ENCODE peak calls at places on chromosome 15, in ten cellular contexts. U, W, J, V, C, F, M, Z, L and G are unnamed samples.

GRCh38 chr15:101522091-101522490 is 32.6 kb upstream of the PCSK6 start:
- DNase-seq in J (no peak), C (no peak), U (no peak), W (no peak), F (no peak), M (no peak), L (no peak), Z (no peak), V (no peak), G (no peak)

GRCh38 chr15:48570838-48571237 is 74.7 kb downstream of the FBN1 start:
- DNase-seq in W (no peak), C (no peak), J (no peak), M (no peak), F (no peak), Z (no peak), U (no peak), L (no peak), V (no peak), G (no peak)

GRCh38 chr15:48190932-48191573 is 412 bp upstream of the CTXN2 start:
- DNase-seq in C (peak; percentile 25), U (peak; percentile 24), F (no peak), V (peak; percentile 41), M (peak; percentile 73), W (no peak), L (peak; percentile 92), Z (peak; percentile 37), J (peak; percentile 2), G (peak; percentile 59)

GRCh38 chr15:41971893-41972340 is 440 bp downstream of the EHD4 start:
- DNase-seq in U (no peak), V (no peak), C (no peak), W (no peak), Z (no peak), J (no peak), L (no peak), M (no peak), F (no peak), G (no peak)

GRCh38 chr15:38745611-38746010 is 181.0 kb upstream of the RASGRP1 start:
- DNase-seq in M (peak; percentile 64), F (no peak), C (no peak), W (no peak), J (no peak), V (no peak), Z (no peak), U (no peak), L (no peak), G (no peak)

GRCh38 chr15:81288040-81288439 is 35.9 kb downstream of the STARD5 start:
- DNase-seq in V (no peak), W (no peak), C (no peak), U (no peak), Z (no peak), L (no peak), M (no peak), J (no peak), F (no peak), G (no peak)

GRCh38 chr15:46151786-46152185 is 517.0 kb downstream of the SQOR start:
- DNase-seq in U (no peak), C (no peak), J (no peak), M (no peak), W (no peak), V (no peak), F (no peak), Z (no peak), L (peak; percentile 14), G (no peak)

GRCh38 chr15:58452775-58453174 is 21.0 kb downstream of the LIPC start:
- DNase-seq in U (no peak), W (no peak), V (no peak), J (no peak), L (no peak), C (no peak), Z (no peak), M (no peak), F (no peak), G (no peak)

GRCh38 chr15:41713047-41713446 is 52.8 kb downstream of the MGA start:
- DNase-seq in J (peak; percentile 1), F (no peak), W (no peak), V (no peak), U (no peak), C (no peak), L (no peak), Z (no peak), M (no peak), G (no peak)

GRCh38 chr15:56815247-56815646 is 81.9 kb upstream of the ZNF280D start:
- DNase-seq in L (no peak), M (no peak), J (no peak), Z (no peak), U (no peak), F (no peak), W (no peak), V (no peak), C (no peak), G (no peak)

GRCh38 chr15:87031545-87032230 is 952.0 kb downstream of the AGBL1 start:
- DNase-seq in M (no peak), L (no peak), C (no peak), J (no peak), W (no peak), U (no peak), Z (no peak), V (no peak), F (no peak), G (no peak)

GRCh38 chr15:80507131-80507530 is 102.9 kb downstream of the ARNT2 start:
- DNase-seq in J (no peak), W (no peak), Z (no peak), C (no peak), U (no peak), V (no peak), L (no peak), F (no peak), M (peak; percentile 94), G (no peak)

GRCh38 chr15:77069521-77070121 is 1.3 kb downstream of the TSPAN3 start:
- DNase-seq in J (no peak), V (no peak), U (no peak), C (no peak), W (no peak), L (no peak), M (no peak), Z (no peak), F (no peak), G (no peak)